ENCODE peak calls at places on chromosomes 3 and 15, in four cellular contexts. Q, B, H and C are unnamed samples.

GRCh38 chr3:4290272-4290893 is 12.8 kb upstream of the SETMAR start:
- DNase-seq in H (peak; percentile 25), B (peak; percentile 30), Q (peak; percentile 54), C (no peak)

GRCh38 chr3:177521305-177521704 is 324.0 kb upstream of the TBL1XR1 start:
- DNase-seq in Q (no peak), B (no peak), H (no peak), C (no peak)

GRCh38 chr15:90058308-90058707 is 44.0 kb downstream of the IDH2 start:
- DNase-seq in H (no peak), B (no peak), Q (no peak), C (no peak)

GRCh38 chr3:187738089-187738399 is 7.2 kb downstream of the BCL6 start:
- DNase-seq in H (no peak), Q (no peak), B (no peak), C (no peak)

GRCh38 chr3:112640864-112641751 is at the start of gene CCDC80:
- DNase-seq in Q (peak; percentile 77), H (peak; percentile 97), B (no peak), C (peak; percentile 72)

GRCh38 chr15:85154061-85154460 is 172.4 kb downstream of the PDE8A start:
- DNase-seq in B (no peak), Q (no peak), H (no peak), C (no peak)

GRCh38 chr3:157201648-157202278 is 41.8 kb upstream of the CCNL1 start:
- DNase-seq in H (peak; percentile 28), B (no peak), Q (no peak), C (no peak)

GRCh38 chr3:12897537-12898289 is 56.3 kb upstream of the RPL32 start:
- DNase-seq in B (no peak), H (peak; percentile 77), Q (no peak), C (peak; percentile 69)

GRCh38 chr15:80695911-80696651 is 971 bp downstream of the ABHD17C start:
- DNase-seq in Q (no peak), H (peak; percentile 58), B (no peak), C (peak; percentile 79)

GRCh38 chr15:64865998-64866520 is 24.3 kb downstream of the PLEKHO2 start:
- DNase-seq in B (no peak), H (peak; percentile 23), Q (peak; percentile 80), C (peak; percentile 91)

GRCh38 chr3:149506540-149506939 is 32.0 kb downstream of the TM4SF4 start:
- DNase-seq in B (no peak), Q (peak; percentile 29), H (no peak), C (peak; percentile 76)

GRCh38 chr3:132879651-132880050 is 157.4 kb upstream of the NPHP3 start:
- DNase-seq in H (peak; percentile 4), B (no peak), Q (no peak), C (no peak)

GRCh38 chr3:38960953-38961622 is 90.7 kb downstream of the SCN11A start:
- DNase-seq in H (peak; percentile 24), B (peak; percentile 45), Q (peak; percentile 42), C (no peak)

GRCh38 chr15:81105521-81105920 is 28.5 kb upstream of the CFAP161 start:
- DNase-seq in Q (peak; percentile 33), B (no peak), H (no peak), C (no peak)

GRCh38 chr15:80710635-80711553 is 15.8 kb downstream of the ABHD17C start:
- DNase-seq in B (no peak), H (peak; percentile 69), Q (peak; percentile 53), C (peak; percentile 74)

GRCh38 chr3:31219131-31219843 is 313.4 kb upstream of the STT3B start:
- DNase-seq in H (no peak), B (peak; percentile 60), Q (peak; percentile 80), C (no peak)

GRCh38 chr3:195150194-195151118 is 120.5 kb downstream of the XXYLT1 start:
- DNase-seq in Q (peak; percentile 96), B (no peak), H (no peak), C (peak; percentile 94)

GRCh38 chr3:2655229-2655701 is 454.9 kb downstream of the IL5RA start:
- DNase-seq in Q (no peak), H (no peak), B (no peak), C (peak; percentile 5)

GRCh38 chr15:38436993-38437392 is 16.9 kb upstream of the FAM98B start:
- DNase-seq in H (no peak), Q (no peak), B (no peak), C (no peak)

GRCh38 chr3:126960604-126960995 is 22.3 kb upstream of the PLXNA1 start:
- DNase-seq in Q (no peak), B (no peak), H (no peak), C (peak; percentile 34)

GRCh38 chr3:36648241-36649034 is 115.9 kb downstream of the DCLK3 start:
- DNase-seq in Q (peak; percentile 91), B (no peak), H (peak; percentile 85), C (peak; percentile 58)

GRCh38 chr3:178483704-178484103 is 52.5 kb upstream of the KCNMB2 start:
- DNase-seq in Q (no peak), B (no peak), H (no peak), C (no peak)

DNA sequence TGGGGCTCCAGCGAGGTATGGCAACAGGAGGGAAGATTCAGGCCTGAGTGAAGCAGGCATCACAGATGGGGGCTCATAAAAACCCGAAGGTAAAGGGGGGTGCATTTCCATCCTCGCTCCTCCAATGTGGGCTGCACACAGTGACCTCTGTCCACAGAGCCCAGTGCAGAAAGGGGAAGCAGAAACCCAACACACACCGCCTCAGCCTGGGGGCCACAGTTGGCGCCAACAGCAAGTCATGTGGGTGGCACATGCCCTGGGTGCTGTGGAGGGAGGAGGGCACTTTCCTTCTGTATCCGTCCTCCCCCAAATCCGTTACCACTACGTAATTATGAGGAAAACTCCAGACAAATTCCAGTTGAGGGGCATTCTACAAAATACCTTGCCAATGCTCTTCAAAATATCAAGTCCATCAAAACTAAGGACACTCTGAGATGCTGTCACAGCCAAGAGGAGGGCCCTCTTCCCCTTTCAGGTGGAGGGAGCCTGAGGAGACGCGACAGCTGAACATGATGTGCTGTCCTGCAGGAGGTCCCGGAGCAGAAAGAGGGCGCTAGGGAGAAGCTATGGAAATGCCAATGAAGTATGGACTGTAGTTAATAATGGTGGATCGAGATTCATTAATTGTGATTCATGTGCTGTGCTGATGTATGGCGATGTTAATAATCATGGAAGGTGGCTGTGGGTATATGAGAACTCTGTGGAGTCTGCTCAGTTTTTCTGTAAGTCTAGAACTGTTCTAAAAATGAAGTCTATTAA is 16.4 kb downstream of the APBA2 start:
- DNase-seq in B (no peak), H (no peak), Q (no peak), C (no peak)
- TF ChIP-seq CTCF in B (peak; percentile 24), H (no peak), Q (peak; percentile 55), C (peak; percentile 6)

DNA sequence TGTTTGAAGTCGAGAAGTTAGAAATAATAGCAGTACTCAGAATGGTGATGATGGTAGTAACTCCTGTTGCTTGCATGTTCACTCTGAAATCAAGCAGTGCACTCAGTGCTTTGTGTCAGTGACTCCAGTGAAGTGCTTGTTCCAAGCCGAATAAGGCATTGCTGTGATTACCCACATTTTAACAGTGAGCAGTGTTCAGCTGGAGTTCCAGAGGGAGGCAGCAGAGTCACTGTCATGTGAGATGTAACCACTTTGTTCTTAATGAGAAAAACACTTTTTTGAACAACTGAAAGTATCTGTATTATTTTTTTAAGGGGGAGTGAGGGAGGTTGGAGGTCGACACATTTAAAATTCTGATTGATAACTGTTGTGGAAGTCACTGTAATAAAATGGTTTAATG is 3.7 kb downstream of the MDFIC2 start:
- DNase-seq in H (no peak), B (no peak), Q (peak; percentile 48), C (peak; percentile 19)
- TF ChIP-seq CTCF in H (peak; percentile 38), B (peak; percentile 30), Q (peak; percentile 56), C (peak; percentile 35)

GRCh38 chr15:61112231-61112630 is 116.9 kb downstream of the RORA start:
- DNase-seq in B (no peak), Q (no peak), H (no peak), C (no peak)
- TF ChIP-seq CTCF in B (no peak), Q (peak; percentile 20), H (no peak), C (no peak)

GRCh38 chr3:117719316-117719926 is 1009.8 kb downstream of the TUSC7 start:
- DNase-seq in Q (no peak), H (peak; percentile 1), B (no peak), C (no peak)
- TF ChIP-seq CTCF in Q (peak; percentile 76), H (peak; percentile 60), B (peak; percentile 70), C (peak; percentile 76)

DNA sequence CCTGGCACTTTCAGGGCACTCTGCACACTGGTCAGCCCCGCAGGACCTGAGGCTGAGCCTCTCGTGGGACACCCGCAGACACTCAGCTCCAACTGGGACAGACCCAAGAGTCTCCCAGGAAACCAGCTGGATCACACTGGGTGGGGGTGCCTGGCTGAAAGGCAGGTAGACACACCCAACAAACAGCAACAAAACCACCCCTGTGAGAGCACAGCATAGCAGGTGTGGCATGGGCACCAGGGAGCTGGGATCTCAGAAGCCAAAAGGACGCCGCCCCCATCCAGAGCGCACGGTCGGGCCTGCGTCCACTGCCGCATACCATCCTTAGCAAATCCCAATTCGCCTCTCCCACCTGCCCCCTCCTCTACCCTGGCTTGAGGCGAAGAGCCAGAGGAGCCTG is 154.2 kb upstream of the LINGO1 start:
- DNase-seq in H (no peak), B (no peak), Q (no peak), C (peak; percentile 39)
- TF ChIP-seq CTCF in H (no peak), B (no peak), Q (no peak), C (no peak)

DNA sequence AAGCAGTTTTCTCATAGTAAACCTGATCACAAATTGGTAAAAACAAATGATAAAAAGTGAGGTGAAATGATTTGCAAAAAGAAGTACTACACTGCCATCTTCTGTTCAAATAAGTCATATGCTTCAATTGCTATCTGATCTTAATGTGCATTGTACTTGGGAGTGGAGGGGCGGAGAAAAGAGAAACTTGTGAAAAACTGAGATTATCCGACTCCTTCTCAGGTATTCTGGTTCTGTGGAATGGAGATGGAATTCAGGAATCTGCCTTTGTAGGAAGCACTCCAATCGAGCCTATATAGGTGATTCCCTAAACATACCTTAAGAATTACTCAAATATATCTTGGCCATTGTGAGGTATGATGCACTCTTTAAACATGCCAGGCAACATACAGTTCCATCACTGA is 180.6 kb downstream of the CHL1 start:
- DNase-seq in B (no peak), H (peak; percentile 26), Q (no peak), C (no peak)
- TF ChIP-seq CTCF in B (peak; percentile 62), H (peak; percentile 51), Q (peak; percentile 43), C (peak; percentile 29)